ENCODE peak calls at places on chromosomes 2 and 18, in four cellular contexts. X is neural progenitor cell, B is spleen, V is H7. S is an unnamed sample.

GRCh38 chr2:211833582-211834279 is 704.9 kb downstream of the ERBB4 start:
- DNase-seq in B (no peak), V (no peak), X (no peak), S (no peak)

GRCh38 chr2:47906261-47907096 is at the start of gene FBXO11:
- DNase-seq in V (peak; percentile 92), X (peak; percentile 99), B (peak; percentile 98), S (peak; percentile 99)

GRCh38 chr18:34400837-34401236 is 176.1 kb upstream of the NOL4 start:
- DNase-seq in B (no peak), X (no peak), V (no peak), S (no peak)

GRCh38 chr2:27049422-27050280 is 1.8 kb upstream of the AGBL5 start:
- DNase-seq in B (peak; percentile 91), V (peak; percentile 90), X (no peak), S (peak; percentile 67)

GRCh38 chr2:119378566-119378965 is 11.8 kb downstream of the DBI start:
- DNase-seq in V (no peak), X (no peak), B (no peak), S (no peak)

GRCh38 chr2:15973446-15974202 is 33.3 kb downstream of the MYCN start:
- DNase-seq in V (no peak), B (no peak), X (no peak), S (peak; percentile 7)

GRCh38 chr2:26976242-26976641 is 5.8 kb downstream of the MAPRE3 start:
- DNase-seq in V (no peak), B (no peak), X (no peak), S (no peak)

GRCh38 chr2:159802673-159803072 is 4.7 kb upstream of the CD302 start:
- DNase-seq in X (no peak), V (no peak), B (no peak), S (no peak)

GRCh38 chr18:75799449-75800330 is 372.2 kb upstream of the SMIM21 start:
- DNase-seq in V (no peak), X (no peak), B (no peak), S (no peak)

GRCh38 chr2:223048519-223048918 is 3.5 kb upstream of the KCNE4 start:
- DNase-seq in B (no peak), V (no peak), X (no peak), S (no peak)

GRCh38 chr2:40760071-40760666 is 308.3 kb upstream of the SLC8A1 start:
- DNase-seq in V (peak; percentile 10), B (no peak), X (peak; percentile 59), S (peak; percentile 65)

GRCh38 chr2:196961889-196962288 is 35.4 kb upstream of the PGAP1 start:
- DNase-seq in V (no peak), X (no peak), B (no peak), S (no peak)

GRCh38 chr2:228048838-228049490 is 132.5 kb downstream of the SPHKAP start:
- DNase-seq in B (no peak), X (peak; percentile 75), V (peak; percentile 30), S (peak; percentile 25)

GRCh38 chr2:241788572-241788971 is 11.9 kb downstream of the GAL3ST2 start:
- DNase-seq in B (no peak), V (no peak), X (no peak), S (no peak)

GRCh38 chr18:51531496-51531895 is 334.0 kb upstream of the MEX3C start:
- DNase-seq in V (no peak), X (no peak), B (no peak), S (no peak)

GRCh38 chr2:140276661-140277060 is 1496.5 kb upstream of the NXPH2 start:
- DNase-seq in B (no peak), X (no peak), V (no peak), S (no peak)

GRCh38 chr2:119292226-119292625 is 68.6 kb downstream of the STEAP3 start:
- DNase-seq in V (no peak), X (peak; percentile 19), B (no peak), S (no peak)

GRCh38 chr18:56327171-56327885 is 311.1 kb downstream of the TXNL1 start:
- DNase-seq in V (no peak), B (no peak), X (no peak), S (no peak)

GRCh38 chr2:25290811-25291510 is 50.8 kb downstream of the DNMT3A start:
- DNase-seq in B (no peak), X (no peak), V (no peak), S (no peak)

GRCh38 chr2:192887296-192887695 is 692.6 kb upstream of the TMEFF2 start:
- DNase-seq in X (no peak), V (no peak), B (no peak), S (no peak)

GRCh38 chr2:208101716-208102631 is 22.4 kb downstream of the CRYGD start:
- DNase-seq in B (no peak), X (peak; percentile 38), V (peak; percentile 46), S (no peak)

GRCh38 chr2:88621432-88621831 is 5.8 kb downstream of the EIF2AK3 start:
- DNase-seq in B (no peak), X (no peak), V (no peak), S (no peak)

GRCh38 chr2:23238011-23238657 is 146.8 kb upstream of the KLHL29 start:
- DNase-seq in B (no peak), X (no peak), V (no peak), S (no peak)

GRCh38 chr2:62197609-62198236 is 1.8 kb downstream of the B3GNT2 start:
- DNase-seq in B (peak; percentile 89), V (peak; percentile 78), X (peak; percentile 92), S (peak; percentile 29)

GRCh38 chr2:191051825-191052778 is 38.1 kb upstream of the STAT1 start:
- DNase-seq in X (peak; percentile 57), V (peak; percentile 21), B (no peak), S (no peak)

GRCh38 chr18:21740724-21741510 is at the start of gene MIB1:
- DNase-seq in X (peak; percentile 100), B (no peak), V (peak; percentile 85), S (peak; percentile 99)

DNA sequence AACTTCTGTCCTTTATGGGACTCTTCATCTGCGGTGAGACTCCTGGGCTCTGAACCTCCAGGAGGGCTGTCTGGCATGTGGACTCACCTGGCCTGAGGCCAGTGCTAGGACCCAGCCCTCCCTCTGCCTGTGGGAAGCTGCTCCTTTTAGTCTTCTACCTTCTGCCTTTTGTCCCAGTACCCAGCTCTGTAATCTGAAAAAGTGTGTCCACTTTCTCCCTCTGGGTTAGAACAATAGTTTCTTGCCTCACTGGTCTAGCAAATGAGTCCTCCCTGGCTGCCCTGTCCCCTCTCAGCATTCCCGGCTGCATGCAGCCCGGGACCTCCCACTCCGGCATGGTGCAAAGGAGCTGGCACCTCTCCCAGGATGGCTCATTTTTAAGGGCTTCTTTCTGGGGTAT is 25.9 kb downstream of the GKN2 start:
- DNase-seq in V (no peak), X (no peak), B (no peak), S (no peak)
- H3K27me3 ChIP-seq in V (no peaks in the 10 kb centered on the region), X (no peaks in the 10 kb centered on the region), B (no peaks in the 10 kb centered on the region), S (peaks cover 33% of the 10 kb centered on the region)

GRCh38 chr2:74514368-74515270 is at the start of gene TLX2:
- DNase-seq in X (peak; percentile 66), B (peak; percentile 78), V (peak; percentile 87), S (no peak)
- H3K4me3 ChIP-seq in X (peak within 1 kb of the TSS; percentile 32), B (peak within 1 kb of the TSS; percentile 63), V (peak within 1 kb of the TSS; percentile 34), S (peak within 1 kb of the TSS; percentile 49)

GRCh38 chr18:12252061-12252460 is 2.1 kb upstream of the CIDEA start:
- DNase-seq in V (no peak), X (no peak), B (no peak), S (no peak)
- H3K27me3 ChIP-seq in V (peaks cover 50% of the 10 kb centered on the region), X (peaks cover 93% of the 10 kb centered on the region), B (peaks cover 43% of the 10 kb centered on the region), S (no peaks in the 10 kb centered on the region)

GRCh38 chr2:144239726-144240125 is 280.2 kb downstream of the ZEB2 start:
- DNase-seq in V (no peak), B (no peak), X (no peak), S (no peak)
- H3K4me3 ChIP-seq in V (no peak overlapping the region), B (no peak overlapping the region), X (no peak overlapping the region), S (no peak overlapping the region)

DNA sequence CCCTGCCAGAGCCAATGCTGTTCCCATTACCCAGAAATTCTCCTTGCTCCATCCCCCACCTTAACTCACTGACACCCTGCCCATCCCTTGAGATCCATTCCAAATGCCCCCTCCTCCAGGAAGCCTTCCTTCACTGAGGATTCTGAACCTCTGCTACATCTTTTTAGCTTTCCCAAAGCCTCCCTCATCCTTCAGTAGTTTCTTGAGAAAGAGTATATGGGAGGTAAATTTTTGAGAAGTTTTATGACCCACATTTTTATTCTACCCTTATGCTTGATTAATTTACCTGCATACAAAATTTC is 93.1 kb downstream of the INHBB start:
- DNase-seq in V (peak; percentile 36), X (no peak), B (no peak), S (no peak)
- H3K27me3 ChIP-seq in V (peaks cover 41% of the 10 kb centered on the region), X (peaks cover 98% of the 10 kb centered on the region), B (peaks cover 32% of the 10 kb centered on the region), S (no peaks in the 10 kb centered on the region)

S was measured in WERI-Rb-1.